ENCODE peak calls at places on chromosomes 6 and 20, in four cellular contexts. B is tibial nerve, U is stomach, N is endothelial cell of umbilical vein. S is an unnamed sample.

GRCh38 chr20:57211949-57212889 is 54.2 kb downstream of the BMP7 start:
- DNase-seq in U (peak; percentile 76), B (peak; percentile 65), N (no peak), S (no peak)

GRCh38 chr20:17625246-17626051 is 55.6 kb downstream of the DSTN start:
- DNase-seq in N (no peak), U (no peak), B (no peak), S (peak; percentile 69)

GRCh38 chr20:63657260-63657936 is 714 bp upstream of the RTEL1 start:
- DNase-seq in B (no peak), U (no peak), N (no peak), S (peak; percentile 85)

GRCh38 chr6:28953039-28953872 is 29.5 kb upstream of the TRIM27 start:
- DNase-seq in B (no peak), N (peak; percentile 58), U (no peak), S (no peak)

GRCh38 chr6:146028250-146028789 is 542 bp upstream of the GRM1 start:
- DNase-seq in B (peak; percentile 22), U (peak; percentile 55), N (peak; percentile 52), S (peak; percentile 78)

GRCh38 chr20:4932061-4932460 is 69.2 kb downstream of the SLC23A2 start:
- DNase-seq in B (no peak), U (no peak), N (no peak), S (no peak)

GRCh38 chr6:152356659-152357058 is 280.5 kb downstream of the SYNE1 start:
- DNase-seq in B (no peak), U (no peak), N (peak; percentile 54), S (no peak)

GRCh38 chr20:32524871-32525501 is 60.1 kb downstream of the NOL4L start:
- DNase-seq in N (peak; percentile 56), U (peak; percentile 92), B (peak; percentile 53), S (peak; percentile 89)

GRCh38 chr20:3788685-3789155 is 2.2 kb upstream of the CENPB start:
- DNase-seq in U (no peak), N (no peak), B (no peak), S (peak; percentile 36)

GRCh38 chr6:82040405-82041221 is 206.9 kb downstream of the IBTK start:
- DNase-seq in N (peak; percentile 72), B (peak; percentile 50), U (no peak), S (no peak)

GRCh38 chr6:82045965-82046756 is 201.4 kb downstream of the IBTK start:
- DNase-seq in U (no peak), N (no peak), B (no peak), S (no peak)
- H3K4me3 ChIP-seq in U (no peak overlapping the region), N (no peak overlapping the region), B (no peak overlapping the region), S (no peak overlapping the region)

GRCh38 chr6:30100585-30101422 is 12.1 kb downstream of the TRIM31 start:
- DNase-seq in N (no peak), U (peak; percentile 76), B (no peak), S (no peak)
- TF ChIP-seq POLR2A in N (no peak), U (no peak), B (no peak), S (no peak)

DNA sequence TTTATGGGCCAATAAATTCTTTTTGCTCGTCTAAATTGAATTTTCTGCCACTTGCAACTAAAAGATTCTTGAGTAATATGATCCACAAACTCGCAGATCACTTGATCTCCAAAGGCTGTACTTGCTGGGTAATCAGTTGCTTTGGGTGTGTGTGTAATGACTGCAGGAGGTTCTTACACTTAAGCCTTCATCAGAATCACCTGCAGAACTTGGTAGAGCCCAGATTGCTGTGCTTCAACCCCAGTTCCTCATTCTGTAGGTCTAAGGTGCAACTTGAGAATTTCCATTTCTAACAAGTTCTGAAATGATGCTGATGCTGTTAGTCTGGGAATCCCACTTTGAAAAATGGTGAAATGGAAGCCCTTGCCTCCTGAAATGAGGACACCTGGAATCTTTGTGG is 12.9 kb upstream of the FKBP1A start:
- DNase-seq in U (no peak), N (no peak), B (no peak), S (no peak)
- H3K36me3 ChIP-seq in U (no peaks in the 10 kb centered on the region), N (no peaks in the 10 kb centered on the region), B (no peaks in the 10 kb centered on the region), S (no peaks in the 10 kb centered on the region)

DNA sequence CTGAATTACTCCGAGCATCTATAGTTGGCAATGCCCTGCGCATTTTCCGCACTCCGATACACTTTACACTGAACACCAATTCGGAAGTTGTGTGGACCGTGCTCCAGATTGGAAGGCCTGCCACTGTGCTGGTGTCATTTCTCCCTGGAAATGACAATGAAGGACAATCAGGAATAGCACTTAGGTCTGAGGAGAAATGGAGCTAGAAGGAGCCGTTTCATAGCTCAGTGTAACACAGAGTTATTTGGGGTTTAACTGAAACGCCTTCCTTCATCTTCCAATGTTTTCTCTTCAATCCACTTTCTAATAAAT is 501 bp upstream of the PLA2G7 start:
- DNase-seq in B (no peak), U (no peak), N (no peak), S (no peak)
- H3K4me3 ChIP-seq in B (peak overlapping the region; percentile 47), U (peak overlapping the region; percentile 70), N (no peak overlapping the region), S (peak overlapping the region; percentile 53)

DNA sequence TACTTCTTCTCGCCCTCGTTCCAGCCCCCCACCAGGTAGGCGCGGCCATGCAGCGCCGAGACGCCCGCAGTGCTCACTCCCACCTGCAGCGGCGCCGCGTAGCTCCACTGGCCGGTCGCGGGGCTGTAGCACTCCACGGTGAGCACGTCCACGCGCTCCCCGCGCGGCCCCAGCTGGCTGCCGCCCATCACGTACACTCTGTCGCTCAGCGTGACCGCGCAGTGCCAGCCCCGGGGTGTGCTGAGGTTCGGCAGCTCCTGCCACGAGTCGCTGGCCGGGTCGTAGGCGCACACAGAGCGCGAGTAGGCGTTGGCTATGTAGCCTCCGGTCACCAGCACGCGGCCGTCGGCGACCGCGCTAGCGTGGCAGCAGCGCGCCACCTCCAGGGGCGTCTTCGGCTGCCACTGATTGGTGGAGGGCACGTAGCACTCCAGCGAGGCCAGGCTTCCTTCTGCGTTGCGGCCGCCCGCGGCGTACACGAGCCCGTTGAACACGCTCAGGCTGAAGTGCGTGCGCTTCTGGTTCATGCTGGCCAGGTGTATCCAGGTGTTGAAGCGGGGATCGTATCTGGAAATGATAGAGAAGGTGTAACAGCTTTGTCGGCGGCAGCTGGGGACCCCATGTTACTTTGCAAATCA is 13.7 kb downstream of the KLHL31 start:
- DNase-seq in N (peak; percentile 64), B (peak; percentile 23), U (peak; percentile 85), S (peak; percentile 95)
- TF ChIP-seq POLR2A in N (no peak), B (no peak), U (no peak), S (no peak)

GRCh38 chr6:13698715-13699114 is 12.9 kb downstream of the RANBP9 start:
- DNase-seq in N (no peak), U (no peak), B (no peak), S (no peak)

GRCh38 chr6:13695217-13695616 is 16.4 kb downstream of the RANBP9 start:
- DNase-seq in N (no peak), U (no peak), B (no peak), S (no peak)

GRCh38 chr6:13694562-13694961 is 17.1 kb downstream of the RANBP9 start:
- DNase-seq in U (no peak), B (no peak), N (no peak), S (no peak)

GRCh38 chr6:13697857-13698256 is 13.8 kb downstream of the RANBP9 start:
- DNase-seq in N (no peak), U (no peak), B (no peak), S (no peak)

GRCh38 chr6:13696226-13696625 is 15.4 kb downstream of the RANBP9 start:
- DNase-seq in U (no peak), B (no peak), N (no peak), S (no peak)
- H3K36me3 ChIP-seq in U (no peaks in the 10 kb centered on the region), B (no peaks in the 10 kb centered on the region), N (no peaks in the 10 kb centered on the region), S (peaks cover 29% of the 10 kb centered on the region)

GRCh38 chr6:27889628-27890315 is 22.4 kb downstream of the OR2B2 start:
- DNase-seq in U (no peak), N (no peak), B (no peak), S (no peak)
- H3K4me3 ChIP-seq in U (peak overlapping the region; percentile 49), N (no peak overlapping the region), B (no peak overlapping the region), S (peak overlapping the region; percentile 77)

DNA sequence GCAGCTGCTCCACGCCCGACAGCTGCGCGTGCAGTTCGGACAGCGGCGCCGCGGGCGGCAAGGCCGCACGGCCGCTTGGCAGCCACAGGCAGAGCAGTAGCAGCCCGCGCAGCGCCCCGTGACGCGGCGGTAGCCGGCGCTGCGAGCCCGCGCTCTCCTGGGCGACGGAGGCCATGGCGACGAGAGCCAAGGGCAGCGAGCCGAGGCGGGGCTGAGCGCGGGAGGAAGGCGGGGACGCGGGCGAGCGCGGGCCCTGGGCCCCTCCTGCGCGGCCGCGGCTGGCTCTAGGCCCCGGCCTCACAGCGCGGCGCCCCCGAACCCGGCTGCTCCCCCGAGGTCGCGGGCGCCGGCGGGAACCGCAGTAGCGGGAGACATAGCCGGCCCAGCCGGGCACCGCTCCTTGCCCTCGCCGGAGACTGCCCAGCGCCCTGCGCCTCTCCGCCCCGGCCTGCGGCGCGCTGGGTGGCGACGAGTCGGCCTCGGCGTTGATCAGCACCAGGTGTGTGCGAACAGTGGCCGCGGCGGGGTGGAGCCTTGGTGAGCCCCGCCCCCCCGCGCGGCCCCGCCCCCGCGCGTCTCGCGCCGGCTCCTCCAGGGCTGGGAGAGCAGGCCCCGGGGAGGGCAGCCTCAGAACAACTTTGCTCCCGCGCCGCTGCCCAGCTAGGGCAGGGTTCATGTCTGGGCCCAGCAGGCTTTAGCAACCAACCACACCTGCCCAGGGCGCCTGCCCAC is at the start of gene LRP11:
- DNase-seq in U (peak; percentile 94), B (peak; percentile 67), N (peak; percentile 86), S (peak; percentile 95)
- TF ChIP-seq POLR2A in U (no peak), B (peak; percentile 44), N (peak; percentile 36), S (no peak)

S was measured in spleen.